ENCODE peak calls at places on chromosomes 3 and 15, in seven cellular contexts. K is cardiac fibroblast; J is AG10803; M is DMS79 treated with DMSO at 0.1 percent for 48 hours; F is endothelial cell; P is activated CD4-positive, alpha-beta T cell treated with anti-CD3 and anti-CD28 coated beads, Interleukin-2, amount 50 U/mL, for 1 hour; T is T-helper 17 cell. W is an unnamed sample.

GRCh38 chr3:187943677-187944390 is 198.6 kb upstream of the BCL6 start:
- DNase-seq in K (peak), J (peak), M (peak), F (no peak), P (no peak), T (no peak), W (no peak)

GRCh38 chr3:128060473-128061381 is 8.5 kb downstream of the SEC61A1 start:
- DNase-seq in K (peak), J (peak), M (no peak), F (no peak), P (no peak), T (no peak), W (peak)

GRCh38 chr3:64945171-64945684 is 257.4 kb upstream of the ADAMTS9 start:
- DNase-seq in K (peak), J (no peak), M (peak), F (peak), P (no peak), T (no peak), W (peak)

GRCh38 chr3:173745952-173746682 is 348.6 kb downstream of the NLGN1 start:
- DNase-seq in K (peak), J (peak), M (no peak), F (no peak), P (no peak), T (no peak), W (no peak)

GRCh38 chr3:148889828-148890227 is 24.7 kb downstream of the CPA3 start:
- DNase-seq in K (no peak), J (no peak), M (no peak), F (no peak), P (no peak), T (no peak), W (no peak)

GRCh38 chr3:79947469-79947868 is 179.7 kb upstream of the ROBO1 start:
- DNase-seq in K (no peak), J (no peak), M (no peak), F (no peak), P (no peak), T (no peak), W (no peak)

GRCh38 chr3:35829499-35829898 is 190.2 kb downstream of the ARPP21 start:
- DNase-seq in K (no peak), J (no peak), M (no peak), F (no peak), P (no peak), T (no peak), W (peak)

GRCh38 chr15:99712415-99712814 is 20.8 kb downstream of the LYSMD4 start:
- DNase-seq in K (no peak), J (no peak), M (no peak), F (peak), P (no peak), T (no peak), W (no peak)

GRCh38 chr3:32493437-32494414 is 8.9 kb downstream of the CMTM6 start:
- DNase-seq in K (no peak), J (no peak), M (no peak), F (no peak), P (no peak), T (no peak), W (peak)

GRCh38 chr3:72318504-72319201 is 529.6 kb downstream of the SHQ1 start:
- DNase-seq in K (peak), J (no peak), M (no peak), F (no peak), P (no peak), T (no peak), W (peak)

GRCh38 chr3:194075802-194076460 is 60.0 kb upstream of the HES1 start:
- DNase-seq in K (no peak), J (no peak), M (no peak), F (no peak), P (no peak), T (no peak), W (no peak)

GRCh38 chr3:189631409-189631808 is 220 bp downstream of the TP63 start:
- DNase-seq in K (no peak), J (no peak), M (no peak), F (no peak), P (no peak), T (no peak), W (no peak)